ENCODE peak calls at places on chromosomes 2 and 18, in five cellular contexts. X is neural crest cell; U is pons; V is stimulated activated CD4-positive, alpha-beta T cell treated with anti-CD3 and anti-CD28 coated beads, TNF-alpha, amount 100 ng/mL, for 48 hours; D is activated T-cell treated with anti-CD3 and anti-CD28 coated beads for 1 hour. M is an unnamed sample.

GRCh38 chr2:152236191-152236925 is 60.8 kb upstream of the STAM2 start:
- DNase-seq in V (no peak), D (no peak), U (no peak), X (no peak), M (no peak)

GRCh38 chr18:74963820-74964446 is 245.0 kb downstream of the PTGR3 start:
- DNase-seq in X (no peak), V (no peak), D (no peak), U (peak; percentile 79), M (no peak)

GRCh38 chr2:237056271-237056875 is 29.3 kb upstream of the COPS8 start:
- DNase-seq in X (no peak), U (no peak), V (no peak), D (no peak), M (no peak)

GRCh38 chr2:13768274-13768673 is 864.2 kb upstream of the LRATD1 start:
- DNase-seq in X (no peak), V (no peak), U (no peak), D (no peak), M (no peak)

GRCh38 chr2:182946949-182947348 is 80.5 kb upstream of the FRZB start:
- DNase-seq in V (no peak), U (no peak), X (no peak), D (no peak), M (no peak)

GRCh38 chr2:9909106-9909505 is 42.4 kb upstream of the GRHL1 start:
- DNase-seq in D (no peak), V (no peak), X (no peak), U (no peak), M (no peak)

GRCh38 chr2:180520816-180521595 is 459.4 kb upstream of the UBE2E3 start:
- DNase-seq in X (no peak), U (no peak), D (no peak), V (no peak), M (no peak)

GRCh38 chr2:225894240-225894980 is 494.9 kb downstream of the NYAP2 start:
- DNase-seq in U (no peak), D (no peak), V (no peak), X (no peak), M (no peak)

GRCh38 chr2:168079236-168079635 is 168.2 kb downstream of the STK39 start:
- DNase-seq in V (no peak), X (no peak), D (no peak), U (no peak), M (no peak)

GRCh38 chr2:42618972-42619371 is 50.5 kb downstream of the MTA3 start:
- DNase-seq in D (no peak), V (no peak), X (no peak), U (no peak), M (no peak)

GRCh38 chr2:161414385-161415040 is 1.6 kb upstream of the TBR1 start:
- DNase-seq in V (no peak), X (peak; percentile 55), U (no peak), D (no peak), M (no peak)

GRCh38 chr2:18387479-18388206 is 172.8 kb downstream of the RDH14 start:
- DNase-seq in D (peak; percentile 47), X (peak; percentile 77), V (peak; percentile 41), U (peak; percentile 83), M (peak; percentile 42)

GRCh38 chr18:6022840-6023239 is 127.5 kb upstream of the TMEM200C start:
- DNase-seq in V (no peak), D (no peak), X (no peak), U (no peak), M (no peak)

GRCh38 chr2:214193943-214194342 is 216.9 kb upstream of the VWC2L start:
- DNase-seq in V (no peak), U (no peak), X (no peak), D (no peak), M (no peak)

GRCh38 chr2:38261569-38262513 is 115.2 kb downstream of the ATL2 start:
- DNase-seq in V (peak; percentile 14), D (no peak), U (no peak), X (no peak), M (no peak)

GRCh38 chr2:19540739-19541503 is 182.5 kb upstream of the OSR1 start:
- DNase-seq in X (no peak), V (no peak), U (no peak), D (no peak), M (no peak)

GRCh38 chr2:60515751-60516226 is 37.7 kb downstream of the BCL11A start:
- DNase-seq in D (no peak), V (no peak), X (no peak), U (no peak), M (no peak)

GRCh38 chr2:48131503-48132293 is 225.4 kb upstream of the FBXO11 start:
- DNase-seq in V (no peak), U (no peak), D (no peak), X (no peak), M (no peak)

GRCh38 chr2:124316133-124316532 is 291.0 kb downstream of the CNTNAP5 start:
- DNase-seq in X (no peak), U (no peak), D (no peak), V (no peak), M (no peak)

GRCh38 chr18:62438402-62438801 is 84.4 kb upstream of the ZCCHC2 start:
- DNase-seq in D (no peak), V (no peak), U (no peak), X (no peak), M (no peak)

M was measured in CD8-positive, alpha-beta T cell.